ENCODE peak calls at places on chromosomes 16 and 17, in six cellular contexts. T is esophagus squamous epithelium, K is H1, U is upper lobe of left lung, E is GM12878, Y is thyroid gland. B is an unnamed sample. For H3K36me3, the result is how much of the 10 kb centered on the place peaks cover.

GRCh38 chr16:3879887-3880564 is 487 bp downstream of the CREBBP start:
- DNase-seq in U (peak), E (no peak), Y (peak), K (no peak), T (no peak), B (peak)

GRCh38 chr16:86664518-86665318 is 86.4 kb downstream of the FOXL1 start:
- DNase-seq in E (peak), T (no peak), Y (no peak), U (peak), K (no peak), B (no peak)

GRCh38 chr17:30761058-30761457 is 63.4 kb downstream of the CRLF3 start:
- DNase-seq in T (no peak), E (no peak), Y (no peak), U (no peak), K (no peak), B (no peak)

GRCh38 chr16:2791174-2791573 is 3.8 kb upstream of the PRSS33 start:
- DNase-seq in U (no peak), T (no peak), Y (no peak), K (no peak), E (no peak), B (no peak)

GRCh38 chr17:69434164-69434579 is 19.7 kb downstream of the MAP2K6 start:
- DNase-seq in E (no peak), T (no peak), Y (peak), U (no peak), K (no peak), B (no peak)

GRCh38 chr16:11082108-11082859 is 137.9 kb downstream of the CLEC16A start:
- DNase-seq in K (no peak), T (no peak), Y (no peak), U (no peak), E (no peak), B (no peak)

GRCh38 chr16:4404247-4404966 is 12.0 kb downstream of the CORO7 start:
- DNase-seq in K (peak), Y (no peak), U (peak), E (no peak), T (no peak), B (no peak)

GRCh38 chr17:50102164-50102991 is 7.2 kb downstream of the PDK2 start:
- DNase-seq in K (no peak), T (no peak), E (no peak), U (peak), Y (peak), B (no peak)

GRCh38 chr16:85291302-85292148 is 179.3 kb upstream of the CIBAR2 start:
- DNase-seq in Y (no peak), T (no peak), U (peak), K (no peak), E (no peak), B (no peak)

GRCh38 chr16:57564571-57565270 is 22.3 kb downstream of the ADGRG5 start:
- DNase-seq in K (no peak), E (no peak), U (no peak), Y (no peak), T (no peak), B (peak)

GRCh38 chr17:49717371-49717841 is 9.6 kb upstream of the SLC35B1 start:
- DNase-seq in Y (peak), U (peak), E (no peak), T (no peak), K (no peak), B (peak)

GRCh38 chr17:47717261-47717697 is 15.8 kb upstream of the TBX21 start:
- DNase-seq in U (no peak), Y (no peak), K (no peak), E (no peak), T (no peak), B (no peak)

GRCh38 chr17:7634384-7634783 is 4.4 kb downstream of the SHBG start:
- DNase-seq in T (no peak), Y (peak), U (no peak), E (no peak), K (peak), B (no peak)

GRCh38 chr17:1078062-1078711 is 81.3 kb downstream of the TIMM22 start:
- DNase-seq in K (peak), E (no peak), U (peak), Y (no peak), T (no peak), B (no peak)

GRCh38 chr17:67566656-67567055 is 151.1 kb upstream of the NOL11 start:
- DNase-seq in K (no peak), U (no peak), E (no peak), Y (no peak), T (no peak), B (no peak)

GRCh38 chr16:31664683-31665482 is 137.2 kb downstream of the AHSP start:
- DNase-seq in Y (no peak), E (no peak), T (no peak), U (no peak), K (no peak), B (no peak)

GRCh38 chr17:41781404-41782110 is 5.0 kb downstream of the JUP start:
- DNase-seq in T (no peak), Y (peak), E (no peak), U (no peak), K (no peak), B (no peak)

GRCh38 chr17:41785091-41785875 is 1.2 kb downstream of the JUP start:
- DNase-seq in U (no peak), K (peak), Y (peak), E (no peak), T (no peak), B (no peak)

GRCh38 chr17:41784207-41784744 is 2.2 kb downstream of the JUP start:
- DNase-seq in Y (peak), T (no peak), U (no peak), K (no peak), E (no peak), B (peak)

GRCh38 chr17:41779954-41780353 is 6.6 kb downstream of the JUP start:
- DNase-seq in K (no peak), T (no peak), E (no peak), U (no peak), Y (no peak), B (no peak)

GRCh38 chr17:41782142-41782541 is 4.4 kb downstream of the JUP start:
- DNase-seq in K (no peak), U (no peak), E (no peak), T (no peak), Y (peak), B (no peak)
- H3K36me3 ChIP-seq in K (under half), U (under half), E (under half), T (under half), Y (under half), B (under half)

GRCh38 chr17:28578246-28579195 is 1.8 kb upstream of the ALDOC start:
- DNase-seq in E (no peak), U (no peak), K (no peak), Y (no peak), T (no peak), B (no peak)
- TF ChIP-seq POLR2A in E (no peak), U (no peak), K (no peak), Y (no peak), T (no peak), B (no peak)

GRCh38 chr16:66751992-66752322 is 548 bp upstream of the DYNC1LI2 start:
- DNase-seq in Y (no peak), K (no peak), T (no peak), E (no peak), U (no peak), B (no peak)

GRCh38 chr16:66751135-66751991 is at the start of gene DYNC1LI2:
- DNase-seq in U (peak), E (no peak), T (no peak), Y (peak), K (peak), B (peak)

GRCh38 chr16:66754211-66754610 is 2.8 kb upstream of the DYNC1LI2 start:
- DNase-seq in U (no peak), Y (no peak), K (no peak), E (no peak), T (no peak), B (no peak)

GRCh38 chr16:66752958-66753357 is 1.5 kb upstream of the DYNC1LI2 start:
- DNase-seq in U (no peak), Y (no peak), K (no peak), E (no peak), T (no peak), B (no peak)

DNA sequence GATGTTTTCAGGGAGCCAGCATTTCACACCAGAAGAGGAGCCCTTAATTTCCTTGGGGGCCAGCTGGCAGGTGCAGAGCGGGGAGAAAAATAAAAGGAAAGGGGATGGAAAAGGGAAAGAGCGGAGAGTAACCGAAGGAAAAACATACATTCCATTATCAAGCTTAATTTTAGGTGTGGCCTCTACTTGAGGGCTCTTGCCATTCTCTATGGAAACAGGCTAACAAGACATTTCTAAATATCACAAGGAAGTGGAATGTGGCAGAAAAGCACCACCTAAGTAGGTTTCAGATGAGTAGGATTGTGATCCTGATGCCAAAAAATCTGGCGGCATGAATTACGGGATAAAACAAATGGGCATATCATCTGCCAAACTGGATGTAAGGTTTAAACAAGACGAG is 970 bp upstream of the DYNC1LI2 start:
- DNase-seq in U (no peak), Y (peak), K (no peak), E (no peak), T (no peak), B (no peak)
- H3K27ac ChIP-seq in U (peak), Y (peak), K (no peak), E (no peak), T (no peak), B (no peak)

DNA sequence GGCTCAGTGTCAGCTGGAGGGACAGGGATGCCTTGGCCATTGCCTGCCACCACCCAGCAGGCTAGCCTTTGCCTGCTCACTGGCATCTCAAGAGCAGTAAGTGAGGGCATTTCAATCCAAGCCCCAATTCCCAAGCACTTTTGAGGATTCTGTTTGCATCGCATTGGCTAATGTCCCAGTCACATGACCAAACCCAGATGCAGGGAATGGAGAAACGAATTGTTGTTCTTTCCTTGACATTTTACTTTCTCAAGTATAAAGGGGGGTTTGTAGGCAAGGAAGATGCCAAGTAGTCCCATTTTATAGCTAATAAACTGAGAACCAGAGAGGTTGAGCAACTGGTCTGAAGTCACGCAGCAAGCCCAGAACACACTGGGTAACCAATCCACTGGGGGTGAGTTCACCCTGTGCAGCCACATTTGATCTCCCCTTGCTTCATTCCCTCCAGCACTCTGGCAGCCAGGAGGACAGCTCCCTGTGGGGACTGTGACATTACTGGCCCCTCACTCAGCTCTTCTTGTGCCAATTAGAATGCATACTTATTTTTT is 193.8 kb upstream of the CACNG3 start:
- DNase-seq in U (no peak), Y (no peak), T (no peak), K (no peak), E (no peak), B (no peak)
- H3K36me3 ChIP-seq in U (under half), Y (under half), T (under half), K (under half), E (under half), B (under half)

GRCh38 chr16:88706965-88707871 is 915 bp downstream of the CTU2 start:
- DNase-seq in E (no peak), Y (no peak), K (no peak), U (no peak), T (no peak), B (no peak)

GRCh38 chr16:88705746-88706287 is 391 bp downstream of the RNF166 start:
- DNase-seq in U (peak), Y (peak), K (no peak), E (no peak), T (no peak), B (no peak)

GRCh38 chr16:88706288-88706964 is at the start of the genes CTU2 and RNF166:
- DNase-seq in T (no peak), Y (peak), K (peak), U (peak), E (peak), B (peak)

GRCh38 chr16:88703486-88704309 is 2.5 kb downstream of the RNF166 start:
- DNase-seq in Y (peak), K (no peak), E (no peak), T (no peak), U (peak), B (no peak)

GRCh38 chr16:88705076-88705684 is 1.0 kb downstream of the RNF166 start:
- DNase-seq in E (no peak), Y (peak), T (no peak), U (peak), K (no peak), B (no peak)
- TF ChIP-seq POLR2A in E (no peak), Y (no peak), T (no peak), U (no peak), K (no peak), B (no peak)

B was measured in breast epithelium.